ENCODE peak calls at places on chromosomes 7 and 10, in five cellular contexts. G is ovary, I is adrenal gland, H is GM12892, T is prostate gland. C is an unnamed sample.
A peak's percentile ranks its signal among the peaks of the same experiment; 100 is the strongest.

GRCh38 chr10:95500097-95500496 is 61.1 kb downstream of the SORBS1 start:
- DNase-seq in I (no peak), H (no peak), T (no peak), G (no peak), C (no peak)

GRCh38 chr7:150910996-150911422 is 58.7 kb downstream of the AOC1 start:
- DNase-seq in G (no peak), H (no peak), I (no peak), T (no peak), C (no peak)

GRCh38 chr10:6721964-6722615 is 142.0 kb upstream of the PRKCQ start:
- DNase-seq in T (peak; percentile 18), G (no peak), H (no peak), I (no peak), C (no peak)

GRCh38 chr7:90453259-90453891 is 16.1 kb upstream of the PTTG1IP2 start:
- DNase-seq in T (no peak), I (no peak), H (no peak), G (no peak), C (no peak)

GRCh38 chr7:98213296-98213873 is 2.1 kb downstream of the BHLHA15 start:
- DNase-seq in I (no peak), G (no peak), H (peak; percentile 35), T (no peak), C (peak; percentile 56)

GRCh38 chr7:148486937-148487336 is 103.6 kb upstream of the C7orf33 start:
- DNase-seq in G (no peak), H (no peak), T (no peak), I (no peak), C (no peak)

GRCh38 chr10:11813855-11814557 is 9.2 kb upstream of the PROSER2 start:
- DNase-seq in G (no peak), T (no peak), H (no peak), I (no peak), C (no peak)

GRCh38 chr10:69010151-69010640 is 21.6 kb downstream of the KIFBP start:
- DNase-seq in G (no peak), T (no peak), I (no peak), H (no peak), C (no peak)

GRCh38 chr10:111479966-111480365 is 403.1 kb downstream of the ADRA2A start:
- DNase-seq in G (no peak), H (no peak), I (no peak), T (no peak), C (no peak)

GRCh38 chr7:129829677-129830631 is 122.8 kb downstream of the UBE2H start:
- DNase-seq in I (peak; percentile 93), T (peak; percentile 51), H (no peak), G (peak; percentile 91), C (peak; percentile 86)

GRCh38 chr10:121698336-121698735 is 100.1 kb upstream of the FGFR2 start:
- DNase-seq in T (no peak), G (no peak), I (no peak), H (no peak), C (no peak)

GRCh38 chr10:75111367-75111905 is at the start of gene SAMD8:
- DNase-seq in H (peak; percentile 98), G (peak; percentile 96), T (peak; percentile 93), I (peak; percentile 97), C (peak; percentile 99)
- TF ChIP-seq POLR2A in H (peak; percentile 86), G (peak; percentile 89), T (peak; percentile 96), I (peak; percentile 72), C (peak; percentile 84)

DNA sequence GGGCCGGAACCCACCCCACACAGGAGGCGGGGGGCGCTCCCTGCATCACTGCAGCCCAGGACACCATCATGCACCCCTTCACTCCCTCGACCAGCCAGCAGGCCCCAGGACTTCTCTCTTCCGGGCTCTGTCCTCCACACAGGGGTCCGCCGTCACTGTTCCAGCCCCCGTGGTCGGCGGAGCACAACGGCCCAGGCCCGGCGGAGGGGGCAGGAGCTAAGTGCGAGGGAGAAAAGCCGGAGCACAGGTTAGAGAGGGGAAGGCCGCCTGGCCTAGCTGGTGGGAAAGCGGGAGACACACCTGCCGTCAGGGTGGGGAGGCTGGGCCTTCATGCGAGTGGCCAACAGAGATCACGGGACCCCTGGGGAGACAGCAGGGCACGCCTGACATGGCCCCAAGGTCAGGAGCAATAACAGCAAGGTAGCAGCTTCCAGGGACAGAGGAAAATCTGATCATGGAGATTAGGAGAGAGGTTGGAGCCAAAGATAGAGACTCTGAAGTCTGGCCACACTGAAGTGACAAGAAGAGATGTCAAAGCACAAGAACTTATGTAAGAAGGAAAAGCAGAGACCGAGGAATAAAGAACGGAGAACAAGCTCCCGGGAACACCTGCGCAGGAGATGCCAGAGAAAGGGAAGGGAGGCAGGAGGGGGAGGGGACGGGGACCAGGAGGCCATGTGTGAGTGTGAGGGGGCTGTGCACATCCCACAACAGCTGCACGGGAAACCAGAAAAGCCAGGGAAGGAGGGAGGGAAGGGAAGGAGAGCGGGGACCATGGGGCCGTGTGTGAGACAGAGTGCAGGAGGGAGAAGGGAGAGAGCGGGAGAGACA is 151.0 kb downstream of the MAD1L1 start:
- DNase-seq in H (no peak), I (no peak), G (no peak), T (no peak), C (no peak)
- TF ChIP-seq POLR2A in H (no peak), I (no peak), G (no peak), T (no peak), C (no peak)

GRCh38 chr10:100370976-100371706 is 24.1 kb downstream of the SCD start:
- DNase-seq in G (peak; percentile 43), I (peak; percentile 83), H (no peak), T (peak; percentile 71), C (peak; percentile 85)
- TF ChIP-seq POLR2A in G (no peak), I (peak; percentile 11), H (no peak), T (peak; percentile 56), C (no peak)

GRCh38 chr7:44044315-44045225 is at the start of gene DBNL:
- DNase-seq in G (peak; percentile 90), I (peak; percentile 94), T (peak; percentile 92), H (peak; percentile 87), C (peak; percentile 96)
- TF ChIP-seq POLR2A in G (peak; percentile 55), I (peak; percentile 24), T (peak; percentile 82), H (peak; percentile 90), C (peak; percentile 89)

GRCh38 chr10:96832721-96833219 is 672 bp downstream of the LCOR start:
- DNase-seq in I (peak; percentile 85), T (peak; percentile 78), H (peak; percentile 87), G (peak; percentile 86), C (peak; percentile 90)
- TF ChIP-seq POLR2A in I (peak; percentile 26), T (peak; percentile 61), H (peak; percentile 59), G (no peak), C (peak; percentile 14)

DNA sequence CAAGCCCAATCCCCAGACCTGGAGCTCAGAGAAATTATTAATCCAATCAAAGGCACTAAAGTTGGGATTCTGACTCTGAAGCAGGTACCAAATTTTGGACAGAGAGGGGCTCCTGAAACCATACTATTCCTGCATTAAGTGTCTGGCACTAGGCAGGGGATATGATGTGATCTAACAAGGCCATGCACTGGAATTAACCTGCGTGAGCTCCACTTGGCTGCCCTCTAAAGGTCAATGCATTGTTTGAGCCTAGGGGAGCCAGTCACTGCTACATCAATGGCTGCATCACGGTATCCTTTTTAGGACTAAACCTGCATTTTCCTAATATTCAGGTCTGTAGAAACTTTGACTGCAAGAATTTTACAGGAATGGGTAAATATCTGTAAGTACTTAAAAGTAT is 42.1 kb downstream of the ST8SIA6 start:
- DNase-seq in I (no peak), H (no peak), T (no peak), G (no peak), C (no peak)
- TF ChIP-seq POLR2A in I (no peak), H (no peak), T (no peak), G (no peak), C (no peak)

DNA sequence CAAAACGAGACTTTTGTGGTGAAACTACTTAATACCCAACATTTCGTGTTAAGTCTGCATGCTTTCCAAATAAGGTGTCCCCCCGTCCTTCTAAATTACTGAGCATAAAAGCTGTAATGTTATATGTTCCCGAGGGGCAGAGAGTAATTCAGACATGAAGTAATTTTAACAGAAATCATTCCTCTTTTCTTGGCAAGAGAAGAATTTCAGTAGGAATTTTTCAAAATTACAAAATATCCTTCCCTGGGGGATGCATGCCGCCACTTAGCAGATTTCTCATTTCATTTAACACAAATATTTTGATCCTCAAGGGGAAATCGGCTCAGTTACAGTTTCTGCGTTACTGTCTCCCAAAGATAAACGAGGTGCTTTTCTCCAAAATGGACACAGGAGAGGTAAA is 213.2 kb upstream of the RHOBTB1 start:
- DNase-seq in H (no peak), T (no peak), G (no peak), I (no peak), C (no peak)
- TF ChIP-seq POLR2A in H (no peak), T (no peak), G (no peak), I (no peak), C (no peak)

C was measured in sigmoid colon.